ENCODE peak calls at places on chromosome 15, in seven cellular contexts. M is breast epithelium, D is neuronal stem cell, L is ascending aorta, E is NB4, P is lower lobe of right lung, A is H7. S is an unnamed sample.

GRCh38 chr15:77836901-77837648 is 204.4 kb upstream of the LINGO1 start:
- DNase-seq in M (no peak), D (no peak), L (no peak), E (no peak), P (peak; percentile 20), A (no peak), S (no peak)

GRCh38 chr15:77504310-77504709 is 83.6 kb downstream of the HMG20A start:
- DNase-seq in M (no peak), D (no peak), L (no peak), E (no peak), P (peak; percentile 78), A (no peak), S (peak; percentile 51)

GRCh38 chr15:50182233-50183013 is 427 bp downstream of the SLC27A2 start:
- DNase-seq in M (no peak), D (peak; percentile 27), L (no peak), E (peak; percentile 72), P (peak; percentile 61), A (no peak), S (no peak)

GRCh38 chr15:74414603-74415338 is 19.0 kb downstream of the SEMA7A start:
- DNase-seq in M (no peak), D (no peak), L (no peak), E (peak; percentile 65), P (no peak), A (no peak), S (no peak)

GRCh38 chr15:101568821-101569555 is 79.5 kb upstream of the PCSK6 start:
- DNase-seq in M (no peak), D (no peak), L (no peak), E (no peak), P (no peak), A (no peak), S (no peak)

GRCh38 chr15:51281368-51281967 is 56.9 kb downstream of the CYP19A1 start:
- DNase-seq in M (no peak), D (peak; percentile 38), L (peak; percentile 81), E (peak; percentile 63), P (peak; percentile 68), A (peak; percentile 79), S (peak; percentile 84)

GRCh38 chr15:39584662-39585393 is 3.9 kb downstream of the THBS1 start:
- DNase-seq in M (no peak), D (no peak), L (no peak), E (no peak), P (no peak), A (no peak), S (no peak)

GRCh38 chr15:39084683-39085530 is 496.0 kb upstream of the THBS1 start:
- DNase-seq in M (no peak), D (no peak), L (no peak), E (peak; percentile 86), P (peak; percentile 46), A (no peak), S (no peak)

GRCh38 chr15:29675791-29676301 is 146.4 kb downstream of the TJP1 start:
- DNase-seq in M (peak; percentile 10), D (no peak), L (peak; percentile 50), E (no peak), P (no peak), A (peak; percentile 82), S (no peak)

GRCh38 chr15:22956257-22956979 is 23.8 kb downstream of the CYFIP1 start:
- DNase-seq in M (no peak), D (no peak), L (no peak), E (peak; percentile 19), P (no peak), A (peak; percentile 26), S (peak; percentile 72)

GRCh38 chr15:60340207-60340921 is 57.4 kb downstream of the ANXA2 start:
- DNase-seq in M (no peak), D (no peak), L (no peak), E (no peak), P (no peak), A (no peak), S (no peak)

GRCh38 chr15:56496635-56497034 is 31.7 kb upstream of the MNS1 start:
- DNase-seq in M (no peak), D (peak; percentile 27), L (no peak), E (peak; percentile 74), P (no peak), A (peak; percentile 46), S (no peak)

GRCh38 chr15:22949074-22949547 is 31.1 kb downstream of the CYFIP1 start:
- DNase-seq in M (peak; percentile 71), D (peak; percentile 54), L (peak; percentile 81), E (peak; percentile 90), P (no peak), A (peak; percentile 94), S (no peak)

GRCh38 chr15:98801234-98801561 is 152.9 kb downstream of the IGF1R start:
- DNase-seq in M (no peak), D (peak; percentile 62), L (no peak), E (no peak), P (no peak), A (peak; percentile 25), S (peak; percentile 79)
- H3K4me3 ChIP-seq in M (no peak overlapping the region), D (peak overlapping the region; percentile 22), L (no peak overlapping the region), E (peak overlapping the region; percentile 50), P (no peak overlapping the region), A (no peak overlapping the region), S (peak overlapping the region; percentile 51)

GRCh38 chr15:25849431-25849921 is 13.7 kb downstream of the ATP10A start:
- DNase-seq in M (peak; percentile 29), D (no peak), L (peak; percentile 75), E (no peak), P (no peak), A (peak; percentile 50), S (no peak)

GRCh38 chr15:25850154-25851111 is 12.7 kb downstream of the ATP10A start:
- DNase-seq in M (peak; percentile 69), D (peak; percentile 30), L (peak; percentile 95), E (peak; percentile 79), P (peak; percentile 88), A (peak; percentile 90), S (no peak)

GRCh38 chr15:25852027-25852426 is 11.1 kb downstream of the ATP10A start:
- DNase-seq in M (no peak), D (no peak), L (no peak), E (no peak), P (no peak), A (no peak), S (no peak)

GRCh38 chr15:25848769-25849430 is 14.2 kb downstream of the ATP10A start:
- DNase-seq in M (no peak), D (no peak), L (no peak), E (no peak), P (no peak), A (peak; percentile 59), S (no peak)

GRCh38 chr15:25852696-25853524 is 10.2 kb downstream of the ATP10A start:
- DNase-seq in M (no peak), D (no peak), L (no peak), E (peak; percentile 2), P (no peak), A (peak; percentile 18), S (no peak)
- H3K4me3 ChIP-seq in M (no peak overlapping the region), D (no peak overlapping the region), L (no peak overlapping the region), E (no peak overlapping the region), P (no peak overlapping the region), A (no peak overlapping the region), S (no peak overlapping the region)

GRCh38 chr15:64807051-64807749 is 18.2 kb downstream of the PIF1 start:
- DNase-seq in M (no peak), D (no peak), L (no peak), E (no peak), P (no peak), A (peak; percentile 67), S (no peak)

GRCh38 chr15:64810499-64811326 is 14.7 kb downstream of the PIF1 start:
- DNase-seq in M (no peak), D (no peak), L (no peak), E (no peak), P (no peak), A (peak; percentile 66), S (no peak)

GRCh38 chr15:64807751-64808222 is 17.7 kb downstream of the PIF1 start:
- DNase-seq in M (no peak), D (no peak), L (no peak), E (no peak), P (no peak), A (peak; percentile 92), S (no peak)

GRCh38 chr15:64808785-64809453 is 16.5 kb downstream of the PIF1 start:
- DNase-seq in M (no peak), D (no peak), L (no peak), E (no peak), P (no peak), A (peak; percentile 77), S (no peak)

DNA sequence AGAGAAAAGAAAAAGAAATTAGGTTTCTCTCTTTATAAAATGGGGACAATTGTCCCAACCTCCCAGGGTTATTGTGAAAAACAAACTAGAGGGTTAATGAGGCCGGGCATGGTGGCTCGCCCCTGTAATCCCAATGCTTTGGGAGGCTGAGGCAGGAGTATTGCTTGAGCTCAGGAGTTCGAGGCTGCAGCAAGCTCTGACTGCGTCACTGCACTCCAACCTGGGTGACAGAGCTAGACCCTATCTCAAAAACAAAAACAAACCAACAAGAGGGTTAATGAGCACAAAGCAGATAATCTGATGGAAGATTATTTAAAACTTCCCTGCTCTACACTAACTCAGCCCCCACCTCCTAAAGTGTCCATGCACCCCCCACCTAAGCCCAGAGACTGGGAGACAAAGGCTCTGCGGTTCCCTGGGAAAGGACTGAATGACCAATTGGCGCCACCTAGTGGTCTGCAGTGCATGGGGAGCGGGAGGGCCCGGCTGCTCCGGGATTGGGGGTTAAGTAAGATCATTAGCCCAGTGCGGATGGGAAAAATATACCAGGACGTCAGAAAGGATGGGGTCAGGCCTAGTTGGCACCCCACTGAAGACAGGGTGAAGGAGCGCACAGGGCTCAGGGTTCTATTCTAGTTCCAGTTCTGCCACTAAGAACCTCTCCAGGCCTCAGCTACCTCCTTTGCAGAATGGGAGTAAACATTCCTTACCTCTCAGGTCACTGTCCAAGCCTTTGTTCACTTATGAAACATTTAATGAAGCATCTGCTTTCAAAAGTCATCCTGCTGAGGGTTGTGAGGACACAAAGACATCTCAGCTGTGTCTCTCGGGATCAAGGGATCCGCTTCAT is 15.6 kb downstream of the PIF1 start:
- DNase-seq in M (peak; percentile 42), D (peak; percentile 83), L (peak; percentile 85), E (peak; percentile 71), P (peak; percentile 79), A (peak; percentile 90), S (peak; percentile 78)
- H3K4me3 ChIP-seq in M (no peak overlapping the region), D (no peak overlapping the region), L (no peak overlapping the region), E (no peak overlapping the region), P (no peak overlapping the region), A (peak overlapping the region; percentile 18), S (no peak overlapping the region)

DNA sequence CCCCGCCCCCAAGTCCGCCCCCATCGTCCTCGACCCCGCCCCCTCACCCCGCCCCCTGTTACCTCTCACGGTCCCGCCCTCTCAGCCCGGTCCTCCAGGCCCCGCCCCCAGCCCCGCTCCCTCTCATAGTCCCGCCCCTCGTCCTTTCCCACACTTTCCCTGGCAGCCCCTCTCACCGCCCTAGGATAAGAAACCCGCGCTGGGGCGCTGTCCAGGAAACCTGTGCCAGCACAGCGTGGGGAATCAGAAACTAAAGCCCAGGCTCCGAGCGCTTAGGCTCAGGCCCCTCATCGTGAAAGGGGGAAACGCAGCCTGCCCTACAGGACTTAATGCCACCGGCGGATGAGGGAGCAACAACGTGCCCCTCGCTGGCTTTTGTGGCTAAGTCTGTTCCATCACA is 20.9 kb downstream of the TRPM1 start:
- DNase-seq in M (no peak), D (peak; percentile 71), L (no peak), E (peak; percentile 25), P (peak; percentile 79), A (peak; percentile 98), S (no peak)
- H3K4me3 ChIP-seq in M (peak overlapping the region; percentile 0), D (no peak overlapping the region), L (peak overlapping the region; percentile 12), E (no peak overlapping the region), P (peak overlapping the region; percentile 44), A (peak overlapping the region; percentile 34), S (peak overlapping the region; percentile 53)

S was measured in dorsolateral prefrontal cortex.